ENCODE peak calls at places on chromosomes 6 and 20, in eight cellular contexts. N is gastrocnemius medialis; T is PC-3; H is esophagus squamous epithelium; Z is sigmoid colon; C is CD8-positive, alpha-beta T cell; E is upper lobe of right lung; D is ascending aorta. M is an unnamed sample.

GRCh38 chr20:49039854-49040253 is 6.3 kb upstream of the CSE1L start:
- DNase-seq in N (no peak), T (no peak), H (no peak), Z (no peak), C (no peak), E (no peak), D (no peak), M (no peak)

GRCh38 chr6:23784313-23784919 is 341.6 kb upstream of the NRSN1 start:
- DNase-seq in N (no peak), T (no peak), H (no peak), Z (no peak), C (no peak), E (no peak), D (no peak), M (no peak)

GRCh38 chr6:160030103-160030502 is 61.2 kb downstream of the IGF2R start:
- DNase-seq in N (peak; percentile 89), T (peak; percentile 91), H (no peak), Z (peak; percentile 91), C (no peak), E (peak; percentile 91), D (peak; percentile 90), M (no peak)

GRCh38 chr6:53410508-53411258 is 61.9 kb upstream of the ELOVL5 start:
- DNase-seq in N (no peak), T (peak; percentile 71), H (peak; percentile 27), Z (no peak), C (peak; percentile 72), E (peak; percentile 73), D (no peak), M (peak; percentile 59)

GRCh38 chr6:129567374-129567773 is 142.6 kb downstream of the ARHGAP18 start:
- DNase-seq in N (no peak), T (peak; percentile 29), H (no peak), Z (no peak), C (no peak), E (no peak), D (no peak), M (peak; percentile 14)

GRCh38 chr6:117918454-117918853 is 11.4 kb downstream of the SLC35F1 start:
- DNase-seq in N (no peak), T (no peak), H (no peak), Z (no peak), C (no peak), E (no peak), D (no peak), M (no peak)

GRCh38 chr6:2165216-2165725 is 80.1 kb downstream of the GMDS start:
- DNase-seq in N (no peak), T (no peak), H (no peak), Z (no peak), C (no peak), E (no peak), D (no peak), M (no peak)

GRCh38 chr20:39190666-39191570 is 228.8 kb downstream of the DHX35 start:
- DNase-seq in N (no peak), T (peak; percentile 88), H (no peak), Z (no peak), C (no peak), E (no peak), D (no peak), M (no peak)

GRCh38 chr6:6981923-6982322 is 125.8 kb upstream of the RREB1 start:
- DNase-seq in N (no peak), T (peak; percentile 50), H (no peak), Z (no peak), C (no peak), E (no peak), D (no peak), M (no peak)

GRCh38 chr20:58219342-58219700 is 9.1 kb downstream of the ANKRD60 start:
- DNase-seq in N (no peak), T (peak; percentile 91), H (no peak), Z (peak; percentile 12), C (no peak), E (no peak), D (no peak), M (no peak)

GRCh38 chr20:33334111-33334510 is 51.1 kb downstream of the BPIFB1 start:
- DNase-seq in N (no peak), T (no peak), H (no peak), Z (no peak), C (no peak), E (no peak), D (no peak), M (no peak)

GRCh38 chr6:166767191-166767590 is 140.1 kb upstream of the RPS6KA2 start:
- DNase-seq in N (no peak), T (no peak), H (no peak), Z (no peak), C (peak; percentile 13), E (no peak), D (no peak), M (no peak)

GRCh38 chr6:167492096-167492449 is 167.2 kb downstream of the TTLL2 start:
- DNase-seq in N (no peak), T (no peak), H (no peak), Z (peak; percentile 57), C (no peak), E (peak; percentile 73), D (no peak), M (no peak)

GRCh38 chr6:46862381-46862780 is 59.4 kb downstream of the ADGRF5 start:
- DNase-seq in N (no peak), T (no peak), H (no peak), Z (no peak), C (no peak), E (no peak), D (no peak), M (no peak)

GRCh38 chr6:15776458-15776980 is 113.7 kb upstream of the DTNBP1 start:
- DNase-seq in N (no peak), T (peak; percentile 34), H (no peak), Z (no peak), C (no peak), E (no peak), D (no peak), M (no peak)

GRCh38 chr20:46774943-46775560 is 65.6 kb downstream of the SLC2A10 start:
- DNase-seq in N (no peak), T (peak; percentile 47), H (no peak), Z (no peak), C (no peak), E (no peak), D (no peak), M (no peak)

GRCh38 chr6:157982297-157982579 is 575 bp downstream of the SYNJ2 start:
- DNase-seq in N (no peak), T (no peak), H (no peak), Z (peak; percentile 73), C (no peak), E (peak; percentile 74), D (no peak), M (peak; percentile 29)

GRCh38 chr6:16338577-16339262 is 100.3 kb downstream of the GMPR start:
- DNase-seq in N (peak; percentile 57), T (peak; percentile 97), H (peak; percentile 9), Z (peak; percentile 93), C (no peak), E (peak; percentile 68), D (peak; percentile 87), M (no peak)

GRCh38 chr20:17533396-17533795 is 2.2 kb upstream of the BFSP1 start:
- DNase-seq in N (no peak), T (peak; percentile 61), H (no peak), Z (no peak), C (no peak), E (no peak), D (no peak), M (peak; percentile 34)

GRCh38 chr6:105109955-105110650 is 69.7 kb downstream of the POPDC3 start:
- DNase-seq in N (no peak), T (no peak), H (no peak), Z (no peak), C (no peak), E (no peak), D (no peak), M (peak; percentile 24)
- TF ChIP-seq CTCF in N (no peak), T (no peak), H (no peak), Z (no peak), C (no peak), E (no peak), D (no peak), M (no peak)

GRCh38 chr6:36301085-36301658 is 31.3 kb downstream of the PNPLA1 start:
- DNase-seq in N (no peak), T (no peak), H (no peak), Z (no peak), C (no peak), E (no peak), D (no peak), M (no peak)
- H3K9me3 ChIP-seq in N (no peaks in the 10 kb centered on the region), T (no peaks in the 10 kb centered on the region), H (no peaks in the 10 kb centered on the region), Z (no peaks in the 10 kb centered on the region), C (no peaks in the 10 kb centered on the region), E (no peaks in the 10 kb centered on the region), D (no peaks in the 10 kb centered on the region), M (no peaks in the 10 kb centered on the region)

GRCh38 chr20:5172903-5173463 is 46.2 kb downstream of the CDS2 start:
- DNase-seq in N (no peak), T (no peak), H (no peak), Z (no peak), C (no peak), E (no peak), D (no peak), M (no peak)

GRCh38 chr20:5171790-5172164 is 45.0 kb downstream of the CDS2 start:
- DNase-seq in N (no peak), T (no peak), H (no peak), Z (no peak), C (no peak), E (no peak), D (no peak), M (no peak)

GRCh38 chr20:5173763-5174162 is 47.0 kb downstream of the CDS2 start:
- DNase-seq in N (no peak), T (no peak), H (no peak), Z (no peak), C (no peak), E (no peak), D (no peak), M (no peak)

GRCh38 chr20:5171074-5171789 is 44.4 kb downstream of the CDS2 start:
- DNase-seq in N (no peak), T (no peak), H (no peak), Z (no peak), C (no peak), E (no peak), D (no peak), M (no peak)

DNA sequence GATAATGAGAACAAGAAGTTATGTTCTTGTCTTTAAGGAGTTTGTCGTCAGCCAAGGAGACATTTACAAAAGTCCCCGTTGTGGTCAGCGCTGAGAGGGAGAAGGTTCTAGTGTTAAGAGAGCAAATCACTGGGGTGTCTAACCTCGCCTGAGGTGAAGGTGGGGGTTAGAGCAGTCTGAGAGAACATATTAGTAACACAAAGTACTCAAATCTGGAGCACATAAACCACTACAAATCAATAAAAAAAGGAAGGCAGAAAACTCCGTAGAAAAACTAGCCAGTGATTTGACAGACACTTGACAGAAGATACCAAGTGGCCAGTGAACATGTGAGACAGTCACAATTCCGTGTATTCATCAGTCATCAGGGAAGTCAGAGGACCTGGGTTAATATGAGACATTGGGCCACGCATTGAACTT is 45.4 kb downstream of the CDS2 start:
- DNase-seq in N (no peak), T (no peak), H (no peak), Z (no peak), C (no peak), E (no peak), D (no peak), M (no peak)
- H3K4me1 ChIP-seq in N (peaks cover 52% of the 10 kb centered on the region), T (peaks cover 14% of the 10 kb centered on the region), H (peaks cover 11% of the 10 kb centered on the region), Z (peaks cover 47% of the 10 kb centered on the region), C (peaks cover 15% of the 10 kb centered on the region), E (peaks cover 55% of the 10 kb centered on the region), D (peaks cover 47% of the 10 kb centered on the region), M (no peaks in the 10 kb centered on the region)

DNA sequence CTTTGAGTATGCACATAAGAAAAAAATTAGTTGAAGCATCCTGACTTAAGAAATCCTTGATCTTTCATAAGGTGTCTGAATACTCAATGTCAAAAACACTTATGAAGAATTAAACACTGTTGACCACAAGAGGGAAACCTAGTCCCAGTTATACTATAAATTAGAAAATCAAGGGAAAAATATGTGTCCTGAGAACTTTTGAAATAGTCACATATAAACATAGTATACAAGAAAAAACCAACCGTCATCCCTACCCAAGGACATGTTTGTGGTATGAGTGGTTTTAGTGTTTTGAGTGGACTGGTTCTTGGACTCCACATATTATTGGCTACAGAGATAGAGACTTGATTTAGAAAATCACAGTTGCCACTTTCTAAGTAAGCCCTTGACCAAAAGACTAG is 7.6 kb upstream of the HLA-DRA start:
- DNase-seq in N (no peak), T (peak; percentile 51), H (no peak), Z (no peak), C (no peak), E (no peak), D (no peak), M (peak; percentile 44)
- TF ChIP-seq CTCF in N (peak; percentile 37), T (peak; percentile 63), H (peak; percentile 63), Z (no peak), C (peak; percentile 63), E (peak; percentile 55), D (peak; percentile 38), M (peak; percentile 53)

M was measured in MM.1S.